ENCODE peak calls at places on chromosomes 1 and 21, in seven cellular contexts. Y is tibial nerve, I is uterus, J is spleen, H is heart left ventricle, B is gastrocnemius medialis, G is transverse colon. C is an unnamed sample.

GRCh38 chr1:1962752-1963151 is 40.8 kb downstream of the CFAP74 start:
- DNase-seq in Y (no peak), I (no peak), J (no peak), H (no peak), B (no peak), G (no peak), C (no peak)

GRCh38 chr1:41950820-41951219 is 32.1 kb upstream of the HIVEP3 start:
- DNase-seq in Y (no peak), I (no peak), J (no peak), H (no peak), B (no peak), G (no peak), C (no peak)

GRCh38 chr1:153985984-153986761 is at the start of gene RAB13:
- DNase-seq in Y (peak; percentile 78), I (peak; percentile 91), J (peak; percentile 88), H (peak; percentile 91), B (peak; percentile 78), G (peak; percentile 89), C (no peak)

GRCh38 chr1:180187626-180188025 is 33.0 kb downstream of the QSOX1 start:
- DNase-seq in Y (no peak), I (no peak), J (no peak), H (no peak), B (no peak), G (no peak), C (no peak)

GRCh38 chr1:185610954-185611353 is 123.2 kb upstream of the HMCN1 start:
- DNase-seq in Y (no peak), I (no peak), J (no peak), H (no peak), B (no peak), G (no peak), C (no peak)

GRCh38 chr21:35169574-35169973 is 120.5 kb upstream of the RUNX1 start:
- DNase-seq in Y (no peak), I (no peak), J (no peak), H (no peak), B (no peak), G (no peak), C (no peak)

GRCh38 chr1:30366199-30366598 is 357.2 kb downstream of the MATN1 start:
- DNase-seq in Y (no peak), I (no peak), J (no peak), H (no peak), B (no peak), G (no peak), C (no peak)

GRCh38 chr1:145962157-145963102 is 1.9 kb downstream of the ANKRD34A start:
- DNase-seq in Y (no peak), I (peak; percentile 68), J (peak; percentile 85), H (peak; percentile 65), B (no peak), G (peak; percentile 38), C (no peak)

GRCh38 chr1:13642306-13643004 is 57.5 kb upstream of the PRDM2 start:
- DNase-seq in Y (no peak), I (no peak), J (no peak), H (no peak), B (no peak), G (no peak), C (no peak)

GRCh38 chr1:43267818-43268425 is 1.9 kb upstream of the TMEM125 start:
- DNase-seq in Y (no peak), I (no peak), J (peak; percentile 28), H (no peak), B (no peak), G (no peak), C (no peak)

GRCh38 chr1:236821111-236821625 is 26.1 kb downstream of the MTR start:
- DNase-seq in Y (no peak), I (no peak), J (no peak), H (no peak), B (no peak), G (no peak), C (no peak)

GRCh38 chr1:228087771-228088251 is 5.3 kb downstream of the ARF1 start:
- DNase-seq in Y (no peak), I (no peak), J (peak; percentile 80), H (peak; percentile 69), B (no peak), G (peak; percentile 9), C (no peak)

GRCh38 chr1:103170608-103171007 is 62.3 kb upstream of the COL11A1 start:
- DNase-seq in Y (no peak), I (no peak), J (no peak), H (no peak), B (no peak), G (no peak), C (no peak)

GRCh38 chr1:154425172-154425571 is 20.0 kb downstream of the IL6R start:
- DNase-seq in Y (no peak), I (no peak), J (no peak), H (no peak), B (no peak), G (no peak), C (no peak)

GRCh38 chr1:36151845-36152203 is 2.5 kb upstream of the TRAPPC3 start:
- DNase-seq in Y (no peak), I (peak; percentile 47), J (peak; percentile 89), H (no peak), B (no peak), G (peak; percentile 61), C (no peak)

GRCh38 chr1:14142397-14143095 is 442.6 kb downstream of the PRDM2 start:
- DNase-seq in Y (no peak), I (no peak), J (no peak), H (no peak), B (no peak), G (no peak), C (no peak)

GRCh38 chr1:105004515-105004914 is 1254.8 kb downstream of the AMY1C start:
- DNase-seq in Y (no peak), I (no peak), J (peak; percentile 61), H (no peak), B (no peak), G (no peak), C (no peak)
- TF ChIP-seq POLR2A in Y (no peak), I (no peak), J (no peak), H (no peak), B (no peak), G (no peak), C (no peak)

GRCh38 chr1:47147047-47147785 is 10.0 kb downstream of the CYP4A22 start:
- DNase-seq in Y (no peak), I (no peak), J (no peak), H (no peak), B (no peak), G (no peak), C (no peak)
- TF ChIP-seq CTCF in Y (no peak), I (no peak), J (no peak), H (no peak), B (no peak), G (no peak), C (no peak)

DNA sequence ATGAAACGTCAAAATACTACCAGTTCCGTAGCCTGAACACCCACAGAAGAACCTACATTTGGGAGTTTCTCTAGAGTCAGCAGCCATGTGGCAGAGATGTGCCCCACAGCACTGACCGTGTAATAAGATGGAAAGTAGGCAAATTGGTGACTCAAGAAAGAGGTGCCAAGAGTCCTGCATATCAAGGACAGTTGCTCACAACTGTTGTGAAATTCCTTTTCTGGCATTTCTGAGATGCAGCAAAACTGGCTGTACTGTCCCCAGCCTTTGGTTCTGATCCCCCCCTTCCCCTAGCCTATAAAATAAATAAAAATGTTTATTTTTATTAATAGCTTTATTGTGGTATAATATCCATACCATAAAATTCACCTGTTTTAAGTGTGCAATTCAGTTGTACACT is 324.0 kb downstream of the PCP4 start:
- DNase-seq in Y (no peak), I (no peak), J (no peak), H (no peak), B (no peak), G (no peak), C (no peak)
- H3K9me3 ChIP-seq in Y (no peaks in the 10 kb centered on the region), I (no peaks in the 10 kb centered on the region), J (peaks cover 3% of the 10 kb centered on the region), H (no peaks in the 10 kb centered on the region), B (no peaks in the 10 kb centered on the region), G (no peaks in the 10 kb centered on the region), C (no peaks in the 10 kb centered on the region)

GRCh38 chr1:151992345-151993083 is 1.1 kb downstream of the S100A10 start:
- DNase-seq in Y (peak; percentile 75), I (peak; percentile 74), J (peak; percentile 74), H (peak; percentile 86), B (peak; percentile 51), G (peak; percentile 89), C (peak; percentile 36)
- TF ChIP-seq POLR2A in Y (no peak), I (peak; percentile 20), J (no peak), H (no peak), B (peak; percentile 46), G (peak; percentile 88), C (peak; percentile 39)